ENCODE peak calls at places on chromosomes 13 and 19, in four cellular contexts. S is hypothalamus, Q is cardiac fibroblast, J is glutamatergic neuron. Z is an unnamed sample.

GRCh38 chr13:40639226-40639681 is 27.2 kb downstream of the FOXO1 start:
- DNase-seq in J (no peak), S (no peak), Q (peak; percentile 84), Z (no peak)

GRCh38 chr13:113378825-113379224 is 14.9 kb upstream of the GRTP1 start:
- DNase-seq in Q (no peak), J (no peak), S (no peak), Z (no peak)

GRCh38 chr19:1566392-1567115 is 1.6 kb downstream of the MEX3D start:
- DNase-seq in S (peak; percentile 75), Q (peak; percentile 86), J (peak; percentile 84), Z (peak; percentile 23)

GRCh38 chr13:76663941-76664340 is 222.3 kb downstream of the KCTD12 start:
- DNase-seq in J (no peak), S (no peak), Q (peak; percentile 70), Z (no peak)

GRCh38 chr19:50331187-50332013 is 2.2 kb upstream of the KCNC3 start:
- DNase-seq in S (no peak), Q (no peak), J (no peak), Z (no peak)

GRCh38 chr13:62185631-62186256 is 770.1 kb upstream of the PCDH20 start:
- DNase-seq in Q (no peak), S (no peak), J (peak; percentile 19), Z (no peak)

GRCh38 chr19:56015756-56016155 is 29.2 kb downstream of the NLRP5 start:
- DNase-seq in S (no peak), Q (no peak), J (no peak), Z (no peak)

GRCh38 chr13:19154843-19155242 is 26.8 kb downstream of the TUBA3C start:
- DNase-seq in Q (no peak), S (no peak), J (no peak), Z (no peak)

GRCh38 chr13:23799945-23800344 is 89.3 kb downstream of the MIPEP start:
- DNase-seq in J (no peak), Q (peak; percentile 26), S (no peak), Z (no peak)

Z was measured in HS-5.